ENCODE peak calls at places on chromosomes 2 and 18, in five cellular contexts. D is activated naive CD4-positive, alpha-beta T cell treated with anti-CD3 and anti-CD28 coated beads, Interleukin-2, amount 10 ng/mL, durations not matched to agents 7 days and 5 days; H is A172; T is substantia nigra; Q is heart left ventricle. A is an unnamed sample.

GRCh38 chr2:68920481-68921170 is 32.1 kb downstream of the GKN2 start:
- DNase-seq in D (no peak), H (no peak), T (no peak), Q (no peak), A (no peak)

GRCh38 chr2:68831688-68832087 is 39.5 kb downstream of the BMP10 start:
- DNase-seq in D (no peak), H (peak; percentile 62), T (no peak), Q (no peak), A (no peak)

GRCh38 chr2:121707920-121708361 is 28.7 kb downstream of the NIFK start:
- DNase-seq in D (no peak), H (peak; percentile 40), T (no peak), Q (no peak), A (peak; percentile 67)

GRCh38 chr2:15066138-15066537 is 433.6 kb downstream of the LRATD1 start:
- DNase-seq in D (no peak), H (no peak), T (no peak), Q (no peak), A (no peak)

GRCh38 chr2:24613154-24613814 is 122.2 kb downstream of the NCOA1 start:
- DNase-seq in D (peak; percentile 56), H (no peak), T (no peak), Q (no peak), A (peak; percentile 14)

GRCh38 chr2:68263632-68264031 is 11.3 kb upstream of the PPP3R1 start:
- DNase-seq in D (no peak), H (no peak), T (no peak), Q (no peak), A (no peak)

GRCh38 chr2:119809329-119810038 is 49.8 kb downstream of the PTPN4 start:
- DNase-seq in D (no peak), H (peak; percentile 27), T (no peak), Q (peak; percentile 63), A (no peak)

GRCh38 chr2:43542285-43542933 is 53.4 kb downstream of the THADA start:
- DNase-seq in D (no peak), H (peak; percentile 42), T (no peak), Q (no peak), A (peak; percentile 58)

GRCh38 chr2:15546297-15547098 is 14.6 kb downstream of the NBAS start:
- DNase-seq in D (no peak), H (no peak), T (no peak), Q (no peak), A (no peak)

GRCh38 chr2:233404227-233404626 is 49.9 kb downstream of the DGKD start:
- DNase-seq in D (peak; percentile 85), H (peak; percentile 56), T (no peak), Q (no peak), A (no peak)

GRCh38 chr2:23916727-23917458 is 10.0 kb downstream of the ATAD2B start:
- DNase-seq in D (no peak), H (no peak), T (no peak), Q (no peak), A (no peak)

GRCh38 chr2:215832791-215833190 is 180.6 kb downstream of the MREG start:
- DNase-seq in D (no peak), H (no peak), T (no peak), Q (no peak), A (no peak)

GRCh38 chr2:133641942-133642341 is 73.7 kb upstream of the NCKAP5 start:
- DNase-seq in D (no peak), H (no peak), T (no peak), Q (no peak), A (no peak)

GRCh38 chr2:37795938-37796337 is 124.5 kb upstream of the CDC42EP3 start:
- DNase-seq in D (no peak), H (peak; percentile 92), T (no peak), Q (no peak), A (no peak)

GRCh38 chr2:16302431-16302830 is 362.1 kb downstream of the MYCN start:
- DNase-seq in D (no peak), H (no peak), T (no peak), Q (no peak), A (no peak)

GRCh38 chr2:186780701-186781316 is 68.2 kb downstream of the ZSWIM2 start:
- DNase-seq in D (no peak), H (peak; percentile 33), T (no peak), Q (no peak), A (peak; percentile 24)

GRCh38 chr2:177239934-177240600 is 24.5 kb downstream of the NFE2L2 start:
- DNase-seq in D (peak; percentile 42), H (peak; percentile 88), T (peak; percentile 13), Q (no peak), A (peak; percentile 38)

GRCh38 chr18:49861659-49862058 is 48.3 kb upstream of the ACAA2 start:
- DNase-seq in D (no peak), H (no peak), T (no peak), Q (no peak), A (no peak)

GRCh38 chr2:10297950-10298349 is 4.8 kb upstream of the HPCAL1 start:
- DNase-seq in D (peak; percentile 69), H (peak; percentile 99), T (no peak), Q (peak; percentile 59), A (peak; percentile 50)

GRCh38 chr18:22169011-22169888 is at the start of gene GATA6:
- DNase-seq in D (peak; percentile 44), H (peak; percentile 81), T (no peak), Q (peak; percentile 96), A (peak; percentile 96)

GRCh38 chr2:98085649-98086048 is 1.3 kb upstream of the VWA3B start:
- DNase-seq in D (no peak), H (no peak), T (no peak), Q (no peak), A (no peak)

GRCh38 chr2:71747573-71747972 is 294.2 kb downstream of the DYSF start:
- DNase-seq in D (no peak), H (no peak), T (no peak), Q (no peak), A (no peak)

GRCh38 chr2:195477248-195477995 is 179.6 kb upstream of the SLC39A10 start:
- DNase-seq in D (no peak), H (peak; percentile 75), T (no peak), Q (no peak), A (no peak)

GRCh38 chr2:207291287-207292249 is 125.8 kb upstream of the KLF7 start:
- DNase-seq in D (no peak), H (no peak), T (no peak), Q (no peak), A (no peak)

GRCh38 chr2:51855683-51856082 is 823.8 kb upstream of the NRXN1 start:
- DNase-seq in D (no peak), H (no peak), T (no peak), Q (no peak), A (no peak)

A was measured in hepatocyte.